ENCODE peak calls at places on chromosomes 1 and 21, in ten cellular contexts. W is small intestine; B is fibroblast of lung; O is SJSA1; A is naive thymus-derived CD4-positive, alpha-beta T cell; S is uterus; Y is mammary epithelial cell; Q is thoracic aorta; Z is Karpas-422; V is tibial artery. P is an unnamed sample.

GRCh38 chr1:242212401-242212800 is 213.5 kb upstream of the MAP1LC3C start:
- DNase-seq in Y (no peak), O (no peak), Q (no peak), S (no peak), A (no peak), Z (no peak), W (no peak), B (no peak), V (no peak), P (no peak)

GRCh38 chr21:34073749-34074282 is 438 bp downstream of the MRPS6 start:
- DNase-seq in Q (no peak), S (no peak), W (peak), A (no peak), B (no peak), O (peak), Z (peak), V (no peak), Y (no peak), P (peak)

GRCh38 chr1:118075116-118075515 is 109.9 kb downstream of the SPAG17 start:
- DNase-seq in A (no peak), B (peak), S (no peak), V (no peak), W (peak), Q (no peak), Y (peak), Z (no peak), O (no peak), P (no peak)

GRCh38 chr1:9039761-9040658 is 13.8 kb upstream of the SLC2A7 start:
- DNase-seq in A (no peak), Z (no peak), W (no peak), Y (no peak), O (no peak), S (no peak), Q (no peak), V (no peak), B (no peak), P (no peak)

GRCh38 chr1:152760551-152761190 is 2.8 kb downstream of the KPRP start:
- DNase-seq in S (no peak), Z (no peak), V (no peak), W (no peak), O (no peak), A (no peak), B (no peak), Q (no peak), Y (no peak), P (no peak)

GRCh38 chr1:15394261-15394543 is 15.5 kb upstream of the EFHD2 start:
- DNase-seq in W (no peak), A (no peak), Z (no peak), S (no peak), Q (no peak), V (no peak), B (no peak), Y (no peak), O (no peak), P (no peak)

GRCh38 chr1:36804669-36805314 is 229.5 kb downstream of the GRIK3 start:
- DNase-seq in O (no peak), S (no peak), V (no peak), Y (no peak), A (no peak), W (no peak), Q (no peak), B (no peak), Z (no peak), P (no peak)

GRCh38 chr1:45586769-45587168 is 2.9 kb downstream of the NASP start:
- DNase-seq in O (no peak), Z (no peak), W (no peak), V (no peak), S (no peak), Q (no peak), Y (no peak), A (no peak), B (no peak), P (no peak)

GRCh38 chr1:41361495-41362356 is 492 bp downstream of the FOXO6 start:
- DNase-seq in A (no peak), B (no peak), W (peak), Q (no peak), S (no peak), O (no peak), Y (no peak), V (no peak), Z (peak), P (peak)

GRCh38 chr1:30229557-30229956 is 493.8 kb downstream of the MATN1 start:
- DNase-seq in A (no peak), Q (no peak), V (no peak), B (no peak), Y (no peak), O (no peak), S (no peak), W (no peak), Z (no peak), P (no peak)

GRCh38 chr21:29145354-29145782 is 14.9 kb downstream of the MAP3K7CL start:
- DNase-seq in Y (peak), S (no peak), B (peak), V (peak), A (no peak), Q (peak), O (peak), W (peak), Z (no peak), P (no peak)

GRCh38 chr1:89808429-89809117 is 12.3 kb upstream of the LRRC8D start:
- DNase-seq in B (peak), Y (peak), Q (no peak), S (no peak), O (peak), W (no peak), A (no peak), Z (no peak), V (no peak), P (no peak)

GRCh38 chr1:10900691-10901090 is 104.2 kb upstream of the CASZ1 start:
- DNase-seq in S (no peak), V (no peak), Z (no peak), A (no peak), W (peak), Y (peak), O (no peak), B (peak), Q (no peak), P (no peak)

GRCh38 chr1:5611431-5611830 is 380.8 kb downstream of the NPHP4 start:
- DNase-seq in W (no peak), V (no peak), B (no peak), A (no peak), S (no peak), Q (no peak), Z (no peak), O (no peak), Y (no peak), P (no peak)

GRCh38 chr1:111420377-111420776 is 7.2 kb downstream of the OVGP1 start:
- DNase-seq in Z (no peak), W (no peak), Y (no peak), V (no peak), O (no peak), Q (no peak), B (no peak), A (no peak), S (no peak), P (no peak)

GRCh38 chr1:199979071-199979470 is 48.4 kb upstream of the NR5A2 start:
- DNase-seq in V (no peak), Y (no peak), S (no peak), O (no peak), Z (no peak), W (no peak), A (no peak), B (no peak), Q (no peak), P (peak)

GRCh38 chr1:26538480-26539412 is 9.2 kb downstream of the RPS6KA1 start:
- DNase-seq in A (no peak), V (no peak), O (peak), Z (peak), S (no peak), Q (no peak), W (peak), B (peak), Y (peak), P (peak)

GRCh38 chr1:39213511-39214002 is 9.1 kb downstream of the MACF1 start:
- DNase-seq in O (peak), A (no peak), W (no peak), Y (no peak), B (peak), S (no peak), Z (no peak), Q (no peak), V (no peak), P (no peak)

GRCh38 chr1:90486134-90486824 is 230.8 kb downstream of the BARHL2 start:
- DNase-seq in A (no peak), S (no peak), W (no peak), V (no peak), O (no peak), Q (no peak), B (peak), Y (no peak), Z (no peak), P (no peak)

GRCh38 chr1:29548091-29548490 is 311.8 kb downstream of the PTPRU start:
- DNase-seq in V (no peak), W (no peak), B (no peak), Q (no peak), Z (no peak), O (no peak), Y (no peak), A (no peak), S (no peak), P (no peak)

GRCh38 chr1:53732912-53733317 is 6.0 kb downstream of the GLIS1 start:
- DNase-seq in A (no peak), B (peak), O (peak), Z (no peak), Y (peak), W (no peak), Q (no peak), V (no peak), S (no peak), P (no peak)

GRCh38 chr1:54220004-54220811 is 20.2 kb downstream of the MRPL37 start:
- DNase-seq in O (no peak), Y (no peak), W (no peak), Z (no peak), B (peak), Q (no peak), V (no peak), S (peak), A (no peak), P (no peak)

GRCh38 chr1:149931212-149931805 is 3.7 kb upstream of the SF3B4 start:
- DNase-seq in B (no peak), Q (no peak), V (no peak), W (no peak), A (no peak), S (no peak), Y (peak), Z (no peak), O (no peak), P (no peak)

GRCh38 chr1:95287078-95287477 is 53.1 kb downstream of the RWDD3 start:
- DNase-seq in W (no peak), B (no peak), S (no peak), A (no peak), V (no peak), Q (no peak), Y (no peak), Z (peak), O (no peak), P (no peak)

GRCh38 chr1:233460692-233461091 is 133.2 kb downstream of the MAP3K21 start:
- DNase-seq in W (no peak), V (no peak), A (no peak), S (no peak), O (no peak), Q (no peak), Y (no peak), B (no peak), Z (no peak), P (no peak)

GRCh38 chr1:246533371-246533905 is 26.4 kb upstream of the SMYD3 start:
- DNase-seq in V (no peak), Q (no peak), A (no peak), Z (no peak), Y (no peak), B (no peak), W (no peak), S (no peak), O (no peak), P (no peak)

GRCh38 chr21:36661511-36662309 is 37.2 kb upstream of the SIM2 start:
- DNase-seq in Q (no peak), Y (no peak), A (no peak), V (no peak), W (peak), B (peak), O (peak), Z (no peak), S (no peak), P (no peak)
- H3K27ac ChIP-seq in Q (no peak), Y (no peak), A (no peak), V (no peak), W (no peak), B (no peak), O (no peak), Z (no peak), S (no peak), P (no peak)

GRCh38 chr1:27885114-27885528 is 12.8 kb downstream of the THEMIS2 start:
- DNase-seq in Q (no peak), W (no peak), S (no peak), A (no peak), B (no peak), V (no peak), Z (no peak), O (no peak), Y (no peak), P (no peak)

GRCh38 chr1:27883536-27884181 is 11.3 kb downstream of the THEMIS2 start:
- DNase-seq in Y (no peak), S (no peak), V (no peak), O (no peak), Q (no peak), B (no peak), Z (no peak), A (no peak), W (no peak), P (peak)

GRCh38 chr1:27882543-27882903 is 10.2 kb downstream of the THEMIS2 start:
- DNase-seq in A (no peak), B (no peak), O (no peak), S (no peak), Z (no peak), Y (no peak), V (no peak), W (no peak), Q (no peak), P (no peak)

GRCh38 chr1:27885620-27886352 is 13.4 kb downstream of the THEMIS2 start:
- DNase-seq in V (no peak), S (no peak), W (no peak), A (no peak), B (no peak), Q (no peak), Y (no peak), O (no peak), Z (no peak), P (no peak)

GRCh38 chr1:27884182-27884954 is 12.0 kb downstream of the THEMIS2 start:
- DNase-seq in B (no peak), Y (no peak), Q (no peak), W (no peak), A (no peak), S (no peak), V (no peak), O (no peak), Z (no peak), P (no peak)
- H3K27ac ChIP-seq in B (no peak), Y (no peak), Q (no peak), W (peak), A (no peak), S (no peak), V (no peak), O (no peak), Z (no peak), P (no peak)

GRCh38 chr1:156123356-156124196 is 9.1 kb downstream of the LMNA start:
- DNase-seq in Q (peak), W (peak), O (peak), A (no peak), Y (peak), Z (peak), B (peak), S (peak), V (peak), P (no peak)

GRCh38 chr1:156124557-156125483 is 10.3 kb downstream of the LMNA start:
- DNase-seq in W (peak), Q (no peak), Y (peak), A (no peak), S (peak), V (peak), Z (peak), B (peak), O (no peak), P (no peak)

GRCh38 chr1:156122086-156122485 is 7.6 kb downstream of the LMNA start:
- DNase-seq in A (no peak), W (no peak), Y (no peak), Q (no peak), Z (no peak), B (no peak), O (no peak), S (no peak), V (no peak), P (no peak)

GRCh38 chr1:156121441-156121840 is 6.9 kb downstream of the LMNA start:
- DNase-seq in W (no peak), Z (no peak), O (no peak), V (no peak), S (peak), Q (no peak), A (no peak), B (no peak), Y (no peak), P (no peak)

GRCh38 chr1:156122519-156123355 is 8.2 kb downstream of the LMNA start:
- DNase-seq in W (peak), S (peak), V (peak), A (no peak), Q (peak), B (peak), O (peak), Z (no peak), Y (peak), P (no peak)
- H3K27ac ChIP-seq in W (peak), S (peak), V (peak), A (no peak), Q (peak), B (peak), O (peak), Z (no peak), Y (peak), P (no peak)

GRCh38 chr1:114688526-114688925 is 6.8 kb downstream of the AMPD1 start:
- DNase-seq in S (no peak), V (no peak), B (no peak), A (no peak), Q (no peak), O (no peak), Y (no peak), Z (no peak), W (no peak), P (no peak)
- H3K27ac ChIP-seq in S (no peak), V (no peak), B (no peak), A (no peak), Q (no peak), O (no peak), Y (no peak), Z (no peak), W (no peak), P (no peak)

GRCh38 chr1:82932727-82933126 is 1066.2 kb downstream of the TTLL7 start:
- DNase-seq in Q (no peak), W (no peak), A (no peak), Y (no peak), S (no peak), Z (no peak), B (no peak), O (no peak), V (no peak), P (no peak)
- H3K27ac ChIP-seq in Q (no peak), W (no peak), A (no peak), Y (no peak), S (no peak), Z (no peak), B (no peak), O (no peak), V (no peak), P (no peak)

P was measured in OCI-LY7.